ENCODE peak calls at places on chromosomes 2 and 18, in four cellular contexts. T is HepG2, N is GM12878, V is K562. D is an unnamed sample.

GRCh38 chr2:168740360-168740759 is 62.1 kb upstream of the NOSTRIN start:
- DNase-seq in T (no peak), V (no peak), N (no peak), D (no peak)

GRCh38 chr18:63025251-63025710 is 294.3 kb downstream of the BCL2 start:
- DNase-seq in N (no peak), V (peak; percentile 13), T (no peak), D (no peak)

GRCh38 chr2:240355001-240355891 is 80.2 kb upstream of the GPC1 start:
- DNase-seq in V (no peak), N (no peak), T (no peak), D (no peak)

GRCh38 chr2:136486115-136486514 is 279.2 kb upstream of the THSD7B start:
- DNase-seq in T (no peak), V (no peak), N (peak; percentile 32), D (no peak)

GRCh38 chr18:3340682-3341097 is 78.8 kb downstream of the MYL12B start:
- DNase-seq in V (peak; percentile 60), T (no peak), N (no peak), D (peak; percentile 48)

GRCh38 chr2:174779361-174779928 is 15.2 kb upstream of the CHRNA1 start:
- DNase-seq in V (no peak), N (no peak), T (no peak), D (no peak)

GRCh38 chr18:13566941-13567762 is 159.2 kb downstream of the FAM210A start:
- DNase-seq in T (no peak), V (no peak), N (peak; percentile 89), D (no peak)

GRCh38 chr2:16203069-16203468 is 262.7 kb downstream of the MYCN start:
- DNase-seq in N (no peak), V (no peak), T (no peak), D (no peak)

GRCh38 chr2:37143986-37144385 is 12.8 kb downstream of the EIF2AK2 start:
- DNase-seq in V (no peak), N (no peak), T (no peak), D (no peak)

GRCh38 chr2:113700186-113700841 is 56.1 kb downstream of the SLC35F5 start:
- DNase-seq in V (peak; percentile 70), T (peak; percentile 46), N (peak; percentile 51), D (no peak)

GRCh38 chr18:22490429-22490846 is 72.7 kb upstream of the CTAGE1 start:
- DNase-seq in N (no peak), T (peak; percentile 79), V (no peak), D (no peak)

GRCh38 chr2:148507970-148508369 is 136.6 kb upstream of the EPC2 start:
- DNase-seq in V (no peak), N (no peak), T (no peak), D (no peak)

GRCh38 chr2:11724151-11724550 is 22.3 kb upstream of the LPIN1 start:
- DNase-seq in V (no peak), N (no peak), T (no peak), D (no peak)

GRCh38 chr2:104213758-104214157 is 640.2 kb upstream of the POU3F3 start:
- DNase-seq in T (no peak), N (no peak), V (no peak), D (no peak)

GRCh38 chr2:36797324-36798070 is 101.0 kb downstream of the VIT start:
- DNase-seq in N (no peak), V (no peak), T (no peak), D (no peak)

GRCh38 chr18:77055429-77056310 is 76.9 kb downstream of the MBP start:
- DNase-seq in N (no peak), T (no peak), V (no peak), D (no peak)

GRCh38 chr2:227183657-227184367 is 19.4 kb downstream of the COL4A3 start:
- DNase-seq in V (no peak), T (peak; percentile 14), N (no peak), D (no peak)

GRCh38 chr2:214311931-214312749 is 98.7 kb upstream of the VWC2L start:
- DNase-seq in N (no peak), T (no peak), V (no peak), D (no peak)

GRCh38 chr18:76821875-76822509 is 365 bp upstream of the ZNF236 start:
- DNase-seq in N (no peak), T (no peak), V (peak; percentile 48), D (peak; percentile 69)

GRCh38 chr2:148861367-148861766 is 13.7 kb upstream of the KIF5C start:
- DNase-seq in T (no peak), N (no peak), V (no peak), D (no peak)

GRCh38 chr18:73942081-73942625 is 205.5 kb downstream of the FBXO15 start:
- DNase-seq in T (no peak), V (no peak), N (no peak), D (no peak)

GRCh38 chr2:22355816-22356433 is 1029.1 kb upstream of the KLHL29 start:
- DNase-seq in T (peak; percentile 33), N (no peak), V (peak; percentile 33), D (no peak)
- TF ChIP-seq MYC in T (no peak), N (no peak), V (no peak), D (no peak)

GRCh38 chr2:86439879-86440630 is 1.1 kb upstream of the KDM3A start:
- DNase-seq in N (no peak), T (no peak), V (no peak), D (peak; percentile 21)

GRCh38 chr2:86441789-86442641 is 844 bp downstream of the KDM3A start:
- DNase-seq in V (peak; percentile 62), T (peak; percentile 24), N (peak; percentile 19), D (peak; percentile 74)

GRCh38 chr2:86440631-86441391 is at the start of gene KDM3A:
- DNase-seq in T (peak; percentile 99), V (peak; percentile 99), N (peak; percentile 97), D (peak; percentile 100)

GRCh38 chr2:86442642-86443005 is 1.5 kb downstream of the KDM3A start:
- DNase-seq in T (peak; percentile 93), N (peak; percentile 82), V (peak; percentile 91), D (peak; percentile 94)

GRCh38 chr2:86441392-86441788 is 219 bp downstream of the KDM3A start:
- DNase-seq in N (no peak), V (no peak), T (no peak), D (no peak)
- H3K9ac ChIP-seq in N (peak overlapping the region; percentile 84), V (peak overlapping the region; percentile 63), T (peak overlapping the region; percentile 72), D (peak overlapping the region; percentile 69)

GRCh38 chr2:30078521-30078920 is 68.3 kb upstream of the YPEL5 start:
- DNase-seq in V (no peak), T (no peak), N (no peak), D (no peak)
- H3K36me3 ChIP-seq in V (no peaks in the 10 kb centered on the region), T (no peaks in the 10 kb centered on the region), N (no peaks in the 10 kb centered on the region), D (no peaks in the 10 kb centered on the region)

GRCh38 chr2:172930871-172931255 is 144.8 kb upstream of the MAP3K20 start:
- DNase-seq in V (no peak), T (no peak), N (no peak), D (peak; percentile 50)

GRCh38 chr2:172927381-172928357 is 148.0 kb upstream of the MAP3K20 start:
- DNase-seq in V (no peak), T (no peak), N (no peak), D (peak; percentile 95)

GRCh38 chr2:172931256-172931894 is 144.3 kb upstream of the MAP3K20 start:
- DNase-seq in N (no peak), T (no peak), V (peak; percentile 57), D (peak; percentile 90)

GRCh38 chr2:172929644-172930043 is 146.0 kb upstream of the MAP3K20 start:
- DNase-seq in T (no peak), V (no peak), N (no peak), D (peak; percentile 25)

DNA sequence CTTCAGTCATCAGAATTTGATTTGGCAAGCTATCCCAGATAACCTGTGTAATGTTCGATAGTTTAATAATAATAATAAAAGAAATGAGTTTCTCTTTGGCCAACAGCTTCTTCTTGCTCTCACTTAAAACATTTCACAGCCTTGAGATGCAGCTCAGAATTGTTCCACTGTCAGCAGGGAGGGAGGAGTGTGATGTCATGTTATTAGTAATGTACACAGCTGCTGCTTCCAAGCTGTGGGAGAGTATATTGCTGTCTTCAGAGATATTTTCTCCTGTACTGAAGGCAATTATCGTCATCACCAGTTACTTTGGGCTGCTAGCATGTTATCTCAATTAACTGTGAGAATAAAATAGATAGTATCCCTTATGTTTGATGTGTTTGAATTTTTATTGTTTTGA is 146.9 kb upstream of the MAP3K20 start:
- DNase-seq in T (no peak), N (no peak), V (no peak), D (peak; percentile 88)
- TF ChIP-seq MYC in T (no peak), N (no peak), V (no peak), D (no peak)

GRCh38 chr2:101113441-101114267 is 37.5 kb downstream of the TBC1D8 start:
- DNase-seq in T (peak; percentile 88), V (no peak), N (no peak), D (no peak)
- H3K9ac ChIP-seq in T (peak overlapping the region; percentile 48), V (no peak overlapping the region), N (no peak overlapping the region), D (no peak overlapping the region)

GRCh38 chr2:164835302-164835701 is 6.3 kb downstream of the COBLL1 start:
- DNase-seq in T (no peak), V (no peak), N (no peak), D (no peak)
- H3K36me3 ChIP-seq in T (peaks cover 3% of the 10 kb centered on the region), V (no peaks in the 10 kb centered on the region), N (no peaks in the 10 kb centered on the region), D (no peaks in the 10 kb centered on the region)

GRCh38 chr2:10221443-10221842 is 81.3 kb upstream of the HPCAL1 start:
- DNase-seq in T (no peak), N (no peak), V (no peak), D (no peak)

GRCh38 chr2:10220045-10220444 is 82.7 kb upstream of the HPCAL1 start:
- DNase-seq in T (no peak), V (no peak), N (no peak), D (no peak)

GRCh38 chr2:10221976-10222870 is 80.5 kb upstream of the HPCAL1 start:
- DNase-seq in T (no peak), V (no peak), N (no peak), D (no peak)

GRCh38 chr2:10223471-10223870 is 79.2 kb upstream of the HPCAL1 start:
- DNase-seq in T (no peak), V (no peak), N (no peak), D (no peak)

GRCh38 chr2:10220516-10221391 is 82.0 kb upstream of the HPCAL1 start:
- DNase-seq in T (no peak), N (no peak), V (no peak), D (no peak)
- TF ChIP-seq MYC in T (no peak), N (no peak), V (no peak), D (no peak)

GRCh38 chr2:101622210-101622609 is 75.3 kb upstream of the MAP4K4 start:
- DNase-seq in N (no peak), V (no peak), T (no peak), D (no peak)

GRCh38 chr2:101624706-101625332 is 72.7 kb upstream of the MAP4K4 start:
- DNase-seq in N (no peak), T (no peak), V (no peak), D (no peak)

GRCh38 chr2:101625387-101625786 is 72.1 kb upstream of the MAP4K4 start:
- DNase-seq in T (peak; percentile 75), V (no peak), N (no peak), D (no peak)

GRCh38 chr2:101619191-101619591 is 78.3 kb upstream of the MAP4K4 start:
- DNase-seq in T (no peak), V (no peak), N (no peak), D (peak; percentile 94)

GRCh38 chr2:101622633-101623521 is 74.6 kb upstream of the MAP4K4 start:
- DNase-seq in N (peak; percentile 64), V (no peak), T (no peak), D (no peak)
- H3K9ac ChIP-seq in N (peak overlapping the region; percentile 55), V (no peak overlapping the region), T (no peak overlapping the region), D (no peak overlapping the region)

D was measured in endothelial cell of umbilical vein.